ENCODE peak calls at places on chromosomes 5 and 9, in five cellular contexts. One of them, this sample, is unnamed.

GRCh38 chr5:139639619-139640431 is 8.3 kb upstream of the CXXC5 start:
- DNase-seq in tibial nerve: no peak
- DNase-seq in CD8-positive, alpha-beta T cell: no peak
- DNase-seq in right atrium auricular region: peak; percentile 59
- DNase-seq in neural progenitor cell: no peak
- DNase-seq in this sample: no peak

GRCh38 chr9:8338742-8339425 is 539.3 kb upstream of the DMAC1 start:
- DNase-seq in tibial nerve: no peak
- DNase-seq in CD8-positive, alpha-beta T cell: no peak
- DNase-seq in right atrium auricular region: no peak
- DNase-seq in neural progenitor cell: no peak
- DNase-seq in this sample: no peak

GRCh38 chr5:14212838-14213237 is 69.7 kb downstream of the TRIO start:
- DNase-seq in tibial nerve: no peak
- DNase-seq in CD8-positive, alpha-beta T cell: no peak
- DNase-seq in right atrium auricular region: no peak
- DNase-seq in neural progenitor cell: no peak
- DNase-seq in this sample: no peak

GRCh38 chr9:95822583-95823431 is 52.7 kb upstream of the ERCC6L2 start:
- DNase-seq in tibial nerve: no peak
- DNase-seq in CD8-positive, alpha-beta T cell: no peak
- DNase-seq in right atrium auricular region: no peak
- DNase-seq in neural progenitor cell: no peak
- DNase-seq in this sample: no peak

GRCh38 chr9:30329441-30329840 is 2055.0 kb upstream of the ACO1 start:
- DNase-seq in tibial nerve: no peak
- DNase-seq in CD8-positive, alpha-beta T cell: no peak
- DNase-seq in right atrium auricular region: no peak
- DNase-seq in neural progenitor cell: no peak
- DNase-seq in this sample: no peak

GRCh38 chr5:59001154-59001553 is 418.3 kb downstream of the RAB3C start:
- DNase-seq in tibial nerve: no peak
- DNase-seq in CD8-positive, alpha-beta T cell: no peak
- DNase-seq in right atrium auricular region: no peak
- DNase-seq in neural progenitor cell: no peak
- DNase-seq in this sample: no peak

GRCh38 chr9:83622814-83623633 is at the start of gene IDNK:
- DNase-seq in tibial nerve: peak; percentile 45
- DNase-seq in CD8-positive, alpha-beta T cell: peak; percentile 57
- DNase-seq in right atrium auricular region: no peak
- DNase-seq in neural progenitor cell: peak; percentile 85
- DNase-seq in this sample: no peak

GRCh38 chr9:3768286-3768685 is 242.5 kb upstream of the RFX3 start:
- DNase-seq in tibial nerve: no peak
- DNase-seq in CD8-positive, alpha-beta T cell: no peak
- DNase-seq in right atrium auricular region: no peak
- DNase-seq in neural progenitor cell: no peak
- DNase-seq in this sample: no peak

GRCh38 chr9:38284039-38284767 is 108.3 kb upstream of the ALDH1B1 start:
- DNase-seq in tibial nerve: no peak
- DNase-seq in CD8-positive, alpha-beta T cell: no peak
- DNase-seq in right atrium auricular region: peak; percentile 49
- DNase-seq in neural progenitor cell: no peak
- DNase-seq in this sample: no peak

DNA sequence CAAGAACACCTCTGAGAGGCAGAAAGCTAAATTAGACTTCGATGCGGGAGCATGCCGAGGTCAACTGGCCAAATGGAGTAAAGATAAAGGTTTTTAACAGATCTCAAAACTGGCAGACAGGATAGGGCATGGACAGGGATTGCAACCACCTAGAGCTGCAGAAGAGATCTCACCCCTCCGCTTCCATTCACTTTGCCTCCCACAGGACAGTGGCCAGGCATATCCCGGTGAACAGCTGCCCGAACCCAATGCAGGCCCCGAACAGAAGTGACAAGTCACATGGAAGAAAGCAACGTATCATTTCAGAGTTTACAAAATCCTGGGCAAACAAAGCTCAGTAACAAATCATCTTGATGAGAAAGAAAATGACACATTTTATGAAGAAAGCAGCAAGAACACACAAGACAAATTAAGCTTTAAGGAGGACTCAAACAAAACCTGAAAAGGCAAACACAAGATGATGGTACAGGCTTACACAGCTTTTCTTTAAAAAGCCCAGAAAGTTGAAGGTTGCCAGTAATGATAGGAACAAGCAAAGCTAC is 18.4 kb downstream of the RNF130 start:
- DNase-seq in tibial nerve: no peak
- DNase-seq in CD8-positive, alpha-beta T cell: no peak
- DNase-seq in right atrium auricular region: no peak
- DNase-seq in neural progenitor cell: no peak
- DNase-seq in this sample: no peak
- H3K36me3 ChIP-seq in tibial nerve: no peaks in the 10 kb centered on the region
- H3K36me3 ChIP-seq in CD8-positive, alpha-beta T cell: no peaks in the 10 kb centered on the region
- H3K36me3 ChIP-seq in right atrium auricular region: no peaks in the 10 kb centered on the region
- H3K36me3 ChIP-seq in neural progenitor cell: no peaks in the 10 kb centered on the region
- H3K36me3 ChIP-seq in this sample: no peaks in the 10 kb centered on the region

GRCh38 chr9:135951889-135952663 is 9.1 kb downstream of the UBAC1 start:
- DNase-seq in tibial nerve: no peak
- DNase-seq in CD8-positive, alpha-beta T cell: no peak
- DNase-seq in right atrium auricular region: no peak
- DNase-seq in neural progenitor cell: peak; percentile 53
- DNase-seq in this sample: no peak

GRCh38 chr9:135948873-135949665 is 12.1 kb downstream of the UBAC1 start:
- DNase-seq in tibial nerve: no peak
- DNase-seq in CD8-positive, alpha-beta T cell: no peak
- DNase-seq in right atrium auricular region: no peak
- DNase-seq in neural progenitor cell: no peak
- DNase-seq in this sample: no peak

GRCh38 chr9:135949666-135950134 is 11.5 kb downstream of the UBAC1 start:
- DNase-seq in tibial nerve: no peak
- DNase-seq in CD8-positive, alpha-beta T cell: no peak
- DNase-seq in right atrium auricular region: no peak
- DNase-seq in neural progenitor cell: no peak
- DNase-seq in this sample: no peak

GRCh38 chr9:135948446-135948845 is 12.7 kb downstream of the UBAC1 start:
- DNase-seq in tibial nerve: no peak
- DNase-seq in CD8-positive, alpha-beta T cell: no peak
- DNase-seq in right atrium auricular region: no peak
- DNase-seq in neural progenitor cell: no peak
- DNase-seq in this sample: no peak

GRCh38 chr9:135950135-135950682 is 11.0 kb downstream of the UBAC1 start:
- DNase-seq in tibial nerve: no peak
- DNase-seq in CD8-positive, alpha-beta T cell: no peak
- DNase-seq in right atrium auricular region: no peak
- DNase-seq in neural progenitor cell: no peak
- DNase-seq in this sample: no peak
- H3K36me3 ChIP-seq in tibial nerve: peaks cover 6% of the 10 kb centered on the region
- H3K36me3 ChIP-seq in CD8-positive, alpha-beta T cell: peaks cover 18% of the 10 kb centered on the region
- H3K36me3 ChIP-seq in right atrium auricular region: peaks cover 75% of the 10 kb centered on the region
- H3K36me3 ChIP-seq in neural progenitor cell: no peaks in the 10 kb centered on the region
- H3K36me3 ChIP-seq in this sample: peaks cover 22% of the 10 kb centered on the region

DNA sequence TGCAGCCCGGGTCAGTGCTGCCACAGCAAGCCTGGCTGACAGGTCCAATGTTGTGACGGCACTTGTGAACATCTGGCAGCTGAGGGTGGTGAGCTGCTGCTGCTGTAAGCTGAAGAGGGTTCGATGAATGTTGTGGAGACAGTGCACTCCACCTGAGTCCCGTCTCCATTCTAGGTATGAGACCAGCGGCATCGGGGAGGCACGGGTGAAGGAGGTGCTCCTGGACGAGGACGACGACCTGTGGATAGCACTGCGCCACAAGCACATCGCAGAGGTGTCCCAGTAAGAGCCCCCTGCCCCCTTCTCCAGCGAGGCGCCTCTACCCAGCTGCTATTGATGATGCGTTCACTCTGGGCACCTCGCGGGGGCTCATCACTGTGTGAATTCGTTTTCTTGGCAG is 38.9 kb upstream of the CFAP157 start:
- DNase-seq in tibial nerve: no peak
- DNase-seq in CD8-positive, alpha-beta T cell: no peak
- DNase-seq in right atrium auricular region: no peak
- DNase-seq in neural progenitor cell: no peak
- DNase-seq in this sample: no peak
- H3K36me3 ChIP-seq in tibial nerve: peaks cover 2% of the 10 kb centered on the region
- H3K36me3 ChIP-seq in CD8-positive, alpha-beta T cell: no peaks in the 10 kb centered on the region
- H3K36me3 ChIP-seq in right atrium auricular region: peaks cover 80% of the 10 kb centered on the region
- H3K36me3 ChIP-seq in neural progenitor cell: no peaks in the 10 kb centered on the region
- H3K36me3 ChIP-seq in this sample: peaks cover 4% of the 10 kb centered on the region

GRCh38 chr5:8807636-8808035 is 738.2 kb downstream of the SEMA5A start:
- DNase-seq in tibial nerve: no peak
- DNase-seq in CD8-positive, alpha-beta T cell: no peak
- DNase-seq in right atrium auricular region: no peak
- DNase-seq in neural progenitor cell: no peak
- DNase-seq in this sample: no peak

DNA sequence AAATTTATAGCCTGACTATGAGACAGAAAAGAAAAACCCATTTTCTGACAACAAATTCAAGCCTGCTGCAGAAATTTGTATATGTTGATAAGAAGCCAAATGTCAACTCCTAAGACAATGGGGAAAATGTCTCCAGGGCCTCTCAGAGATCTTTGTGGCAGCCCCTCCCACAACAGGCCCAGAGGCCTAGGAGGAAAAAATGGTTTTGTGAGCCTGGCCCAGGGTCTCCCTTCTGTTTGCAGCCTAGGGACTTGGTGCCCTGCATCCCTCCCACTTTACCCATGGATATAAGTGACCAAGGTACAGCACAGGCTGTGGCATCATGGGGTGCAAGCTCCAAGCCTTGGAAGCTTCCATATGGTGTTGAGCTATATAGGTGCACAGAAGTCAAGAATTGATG is 740.2 kb downstream of the SEMA5A start:
- DNase-seq in tibial nerve: no peak
- DNase-seq in CD8-positive, alpha-beta T cell: no peak
- DNase-seq in right atrium auricular region: no peak
- DNase-seq in neural progenitor cell: no peak
- DNase-seq in this sample: no peak
- H3K36me3 ChIP-seq in tibial nerve: no peaks in the 10 kb centered on the region
- H3K36me3 ChIP-seq in CD8-positive, alpha-beta T cell: no peaks in the 10 kb centered on the region
- H3K36me3 ChIP-seq in right atrium auricular region: no peaks in the 10 kb centered on the region
- H3K36me3 ChIP-seq in neural progenitor cell: no peaks in the 10 kb centered on the region
- H3K36me3 ChIP-seq in this sample: no peaks in the 10 kb centered on the region

GRCh38 chr9:128636556-128637530 is 19.8 kb downstream of the DYNC2I2 start:
- DNase-seq in tibial nerve: no peak
- DNase-seq in CD8-positive, alpha-beta T cell: no peak
- DNase-seq in right atrium auricular region: no peak
- DNase-seq in neural progenitor cell: no peak
- DNase-seq in this sample: no peak
- H3K36me3 ChIP-seq in tibial nerve: no peaks in the 10 kb centered on the region
- H3K36me3 ChIP-seq in CD8-positive, alpha-beta T cell: peaks cover 10% of the 10 kb centered on the region
- H3K36me3 ChIP-seq in right atrium auricular region: peaks cover 30% of the 10 kb centered on the region
- H3K36me3 ChIP-seq in neural progenitor cell: no peaks in the 10 kb centered on the region
- H3K36me3 ChIP-seq in this sample: peaks cover 40% of the 10 kb centered on the region

This sample was measured in iPS DF 6.9.